ENCODE peak calls at places on chromosomes 13 and 19, in five cellular contexts. E, Y, D, L and Z are unnamed samples.

GRCh38 chr13:77425705-77426104 is 98.8 kb upstream of the MYCBP2 start:
- DNase-seq in E (no peak), L (no peak), D (no peak), Y (no peak), Z (no peak)

GRCh38 chr13:26460652-26461051 is 96.8 kb upstream of the WASF3 start:
- DNase-seq in Y (no peak), D (no peak), E (peak; percentile 84), L (no peak), Z (no peak)

GRCh38 chr19:30361721-30362120 is 10.5 kb upstream of the ZNF536 start:
- DNase-seq in D (no peak), E (no peak), Y (no peak), L (no peak), Z (no peak)

GRCh38 chr13:108342369-108343289 is 73.1 kb downstream of the TNFSF13B start:
- DNase-seq in L (peak; percentile 7), D (peak; percentile 19), E (peak; percentile 35), Y (peak; percentile 23), Z (peak; percentile 3)

GRCh38 chr13:78370231-78370630 is 233.1 kb downstream of the POU4F1 start:
- DNase-seq in D (no peak), E (no peak), Y (no peak), L (no peak), Z (no peak)

GRCh38 chr19:3140667-3141038 is 4.8 kb downstream of the GNA15 start:
- DNase-seq in L (no peak), Y (no peak), E (no peak), D (no peak), Z (no peak)

GRCh38 chr13:112441226-112441625 is 65.1 kb downstream of the SPACA7 start:
- DNase-seq in E (no peak), L (no peak), Y (no peak), D (no peak), Z (no peak)

GRCh38 chr13:113933901-113934300 is 40.0 kb downstream of the C13orf46 start:
- DNase-seq in Y (no peak), E (no peak), L (no peak), D (no peak), Z (no peak)

GRCh38 chr13:50129065-50129922 is 114.0 kb downstream of the KCNRG start:
- DNase-seq in Y (no peak), L (no peak), E (no peak), D (no peak), Z (no peak)

GRCh38 chr13:23467048-23467931 is 33.8 kb upstream of the SACS start:
- DNase-seq in L (no peak), Y (peak; percentile 69), D (no peak), E (peak; percentile 43), Z (no peak)

GRCh38 chr13:37360556-37360955 is 238.0 kb downstream of the POSTN start:
- DNase-seq in Y (no peak), E (peak; percentile 46), D (no peak), L (no peak), Z (no peak)

GRCh38 chr13:27839809-27840467 is 47.7 kb downstream of the GSX1 start:
- DNase-seq in D (peak; percentile 48), E (no peak), Y (no peak), L (no peak), Z (no peak)

GRCh38 chr19:42028304-42029216 is 34.5 kb upstream of the ATP1A3 start:
- DNase-seq in Y (peak; percentile 65), D (peak; percentile 56), E (no peak), L (peak; percentile 68), Z (no peak)

GRCh38 chr13:76723551-76724232 is 162.5 kb downstream of the KCTD12 start:
- DNase-seq in D (no peak), Y (no peak), E (peak; percentile 89), L (no peak), Z (no peak)

GRCh38 chr19:14354445-14354844 is 26.8 kb upstream of the ADGRE5 start:
- DNase-seq in L (peak; percentile 86), D (no peak), E (no peak), Y (peak; percentile 56), Z (no peak)

GRCh38 chr13:101309014-101309619 is 107.2 kb downstream of the NALCN start:
- DNase-seq in D (no peak), L (no peak), Y (no peak), E (peak; percentile 46), Z (no peak)

GRCh38 chr13:59513686-59514085 is 650.0 kb downstream of the DIAPH3 start:
- DNase-seq in Y (no peak), L (no peak), D (no peak), E (no peak), Z (no peak)

GRCh38 chr19:11227201-11227886 is 12.1 kb upstream of the ANGPTL8 start:
- DNase-seq in E (no peak), D (peak; percentile 58), Y (peak; percentile 73), L (peak; percentile 92), Z (no peak)

GRCh38 chr19:1534972-1535371 is 11.1 kb downstream of the PLK5 start:
- DNase-seq in D (no peak), E (no peak), L (no peak), Y (no peak), Z (no peak)

GRCh38 chr19:49581007-49581508 is at the start of gene PRRG2:
- DNase-seq in D (no peak), Y (no peak), L (peak; percentile 3), E (no peak), Z (no peak)

GRCh38 chr19:18280247-18281081 is 958 bp downstream of the JUND start:
- DNase-seq in Y (peak; percentile 85), E (peak; percentile 69), L (peak; percentile 85), D (peak; percentile 76), Z (no peak)

GRCh38 chr13:113558461-113558860 is 26.1 kb upstream of the TFDP1 start:
- DNase-seq in D (no peak), Y (no peak), E (no peak), L (no peak), Z (no peak)

GRCh38 chr13:60990032-60990733 is 425.5 kb downstream of the PCDH20 start:
- DNase-seq in L (no peak), E (no peak), D (peak; percentile 12), Y (no peak), Z (no peak)

GRCh38 chr19:2986951-2987491 is 9.7 kb downstream of the TLE6 start:
- DNase-seq in Y (peak; percentile 88), D (no peak), L (no peak), E (no peak), Z (no peak)

GRCh38 chr13:113907637-113908617 is 44.1 kb upstream of the GAS6 start:
- DNase-seq in E (peak; percentile 97), Y (no peak), L (no peak), D (no peak), Z (no peak)

GRCh38 chr19:18419195-18419698 is at the start of gene SSBP4:
- DNase-seq in L (peak; percentile 95), E (peak; percentile 70), D (peak; percentile 79), Y (peak; percentile 97), Z (no peak)

GRCh38 chr13:91017031-91017668 is 330.3 kb upstream of the MIR17HG start:
- DNase-seq in E (peak; percentile 9), L (peak; percentile 91), D (peak; percentile 53), Y (peak; percentile 67), Z (peak; percentile 9)

GRCh38 chr19:45917421-45918091 is 3.0 kb upstream of the NANOS2 start:
- DNase-seq in D (no peak), L (no peak), E (no peak), Y (no peak), Z (no peak)

GRCh38 chr19:4591296-4591695 is 31.8 kb upstream of the SEMA6B start:
- DNase-seq in L (no peak), E (no peak), D (no peak), Y (no peak), Z (no peak)

GRCh38 chr19:33206261-33207039 is 12.3 kb downstream of the LRP3 start:
- DNase-seq in L (no peak), D (no peak), E (no peak), Y (peak; percentile 26), Z (no peak)

GRCh38 chr19:3268763-3269162 is 44.3 kb downstream of the CELF5 start:
- DNase-seq in L (no peak), Y (no peak), E (no peak), D (no peak), Z (no peak)

GRCh38 chr19:11984986-11985385 is 20.1 kb downstream of the ZNF763 start:
- DNase-seq in L (peak; percentile 16), E (no peak), Y (peak; percentile 27), D (no peak), Z (no peak)

GRCh38 chr19:6766357-6767080 is 716 bp downstream of the SH2D3A start:
- DNase-seq in E (no peak), L (no peak), Y (no peak), D (peak; percentile 53), Z (no peak)

GRCh38 chr13:33279414-33279813 is 6.1 kb downstream of the STARD13 start:
- DNase-seq in Y (no peak), E (no peak), D (peak; percentile 45), L (no peak), Z (no peak)

DNA sequence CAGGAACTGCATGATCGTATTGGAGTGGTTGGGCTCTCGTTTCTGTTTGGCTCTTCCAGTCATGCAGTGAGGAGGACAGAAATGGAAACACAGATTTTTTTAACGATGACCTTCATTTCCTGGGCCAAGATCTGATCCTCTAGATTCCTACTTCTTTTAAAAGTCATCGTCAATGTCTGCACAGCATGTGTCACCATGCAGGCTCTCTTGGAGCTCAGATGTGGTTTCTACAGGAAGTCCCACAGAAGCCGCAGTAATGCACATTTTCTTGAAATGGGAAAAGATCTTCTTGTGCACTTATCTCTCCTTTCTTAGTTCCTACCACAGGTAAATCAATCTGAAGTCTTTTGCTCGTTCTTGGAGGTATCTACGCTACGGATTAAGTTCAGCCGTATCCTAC is 626.9 kb downstream of the EFNB2 start:
- DNase-seq in Y (no peak), D (no peak), E (no peak), L (no peak), Z (no peak)
- TF ChIP-seq RCOR1 in Y (no peak), D (no peak), E (no peak), L (no peak), Z (no peak)

GRCh38 chr19:55454787-55455243 is 6.6 kb downstream of the ISOC2 start:
- DNase-seq in D (peak; percentile 78), E (peak; percentile 22), Y (peak; percentile 73), L (peak; percentile 59), Z (no peak)
- TF ChIP-seq RAD21 in D (peak; percentile 60), E (peak; percentile 57), Y (peak; percentile 63), L (peak; percentile 57), Z (peak; percentile 44)

DNA sequence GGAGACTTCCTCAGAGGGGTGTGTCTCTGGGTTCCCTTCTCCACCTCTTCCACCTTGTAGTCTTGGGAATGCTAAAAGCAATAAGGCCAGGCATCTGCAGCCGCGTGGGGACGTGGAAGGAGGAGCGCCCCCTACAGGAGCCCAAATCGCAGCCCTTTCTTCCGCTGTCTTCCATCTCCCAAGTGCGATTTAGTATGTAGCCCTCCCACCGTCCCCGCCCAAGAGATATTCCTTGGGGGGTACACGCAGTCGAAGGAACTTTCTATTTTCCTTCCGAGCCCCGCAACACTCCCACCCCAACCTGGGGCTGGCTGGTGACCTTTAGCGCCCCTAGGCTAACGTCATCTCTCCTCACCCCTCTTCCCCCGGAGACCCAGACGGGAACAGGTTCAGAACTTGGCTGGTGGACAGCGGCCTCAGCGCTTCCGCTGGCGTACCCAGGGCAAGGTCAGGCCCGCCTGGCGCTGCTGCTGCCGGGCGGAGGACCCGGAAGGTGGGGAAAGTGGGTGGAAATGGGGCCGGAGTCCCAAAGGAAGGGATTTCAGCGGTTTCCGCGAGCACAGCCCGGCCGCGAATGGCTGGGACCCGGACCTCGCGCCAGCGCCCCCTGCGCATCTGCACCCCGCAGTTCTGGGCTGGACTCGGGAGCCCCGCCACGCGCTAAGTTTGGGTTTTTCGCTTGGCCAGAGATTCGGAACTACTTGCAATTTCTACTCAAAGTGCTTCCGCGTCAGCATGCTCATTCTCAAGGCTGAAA is 2.1 kb upstream of the PCDH8 start:
- DNase-seq in Y (peak; percentile 71), D (peak; percentile 46), E (peak; percentile 7), L (no peak), Z (no peak)
- TF ChIP-seq RCOR1 in Y (no peak), D (no peak), E (no peak), L (no peak), Z (no peak)

GRCh38 chr19:44807162-44807561 is 1.7 kb upstream of the BCAM start:
- DNase-seq in Y (no peak), D (peak; percentile 83), L (no peak), E (no peak), Z (no peak)
- TF ChIP-seq RAD21 in Y (no peak), D (no peak), L (no peak), E (no peak), Z (no peak)